ENCODE peak calls at places on chromosomes 12 and 14, in seven cellular contexts. One of them, this sample, is unnamed.

GRCh38 chr14:102039157-102039556 is 47.7 kb downstream of the HSP90AA1 start:
- DNase-seq in heart right ventricle: no peak
- DNase-seq in H9: no peak
- DNase-seq in sigmoid colon: no peak
- DNase-seq in fibroblast of lung: no peak
- DNase-seq in GM12878: no peak
- DNase-seq in IMR-90: no peak
- DNase-seq in this sample: no peak

GRCh38 chr14:69312608-69313007 is 52.6 kb downstream of the GALNT16 start:
- DNase-seq in IMR-90: no peak
- DNase-seq in heart right ventricle: no peak
- DNase-seq in fibroblast of lung: no peak
- DNase-seq in sigmoid colon: peak; percentile 41
- DNase-seq in H9: peak; percentile 12
- DNase-seq in GM12878: no peak
- DNase-seq in this sample: no peak

GRCh38 chr12:42587564-42588307 is 1.8 kb downstream of the PRICKLE1 start:
- DNase-seq in GM12878: no peak
- DNase-seq in heart right ventricle: no peak
- DNase-seq in H9: no peak
- DNase-seq in fibroblast of lung: no peak
- DNase-seq in sigmoid colon: no peak
- DNase-seq in IMR-90: peak; percentile 16
- DNase-seq in this sample: no peak

GRCh38 chr12:22539055-22539454 is 5.3 kb downstream of the C2CD5 start:
- DNase-seq in sigmoid colon: no peak
- DNase-seq in H9: no peak
- DNase-seq in IMR-90: no peak
- DNase-seq in fibroblast of lung: no peak
- DNase-seq in heart right ventricle: no peak
- DNase-seq in GM12878: no peak
- DNase-seq in this sample: no peak

GRCh38 chr12:10130042-10130441 is at the start of gene CLEC7A:
- DNase-seq in IMR-90: no peak
- DNase-seq in fibroblast of lung: no peak
- DNase-seq in GM12878: peak; percentile 73
- DNase-seq in heart right ventricle: no peak
- DNase-seq in H9: no peak
- DNase-seq in sigmoid colon: no peak
- DNase-seq in this sample: no peak

GRCh38 chr12:125145196-125145595 is 80.0 kb downstream of the AACS start:
- DNase-seq in GM12878: no peak
- DNase-seq in fibroblast of lung: no peak
- DNase-seq in H9: no peak
- DNase-seq in sigmoid colon: no peak
- DNase-seq in IMR-90: no peak
- DNase-seq in heart right ventricle: no peak
- DNase-seq in this sample: no peak

GRCh38 chr14:34780646-34781045 is 66.3 kb upstream of the CFL2 start:
- DNase-seq in H9: no peak
- DNase-seq in fibroblast of lung: no peak
- DNase-seq in sigmoid colon: no peak
- DNase-seq in IMR-90: no peak
- DNase-seq in heart right ventricle: no peak
- DNase-seq in GM12878: no peak
- DNase-seq in this sample: no peak

GRCh38 chr14:75044760-75045159 is 6.5 kb downstream of the MLH3 start:
- DNase-seq in sigmoid colon: no peak
- DNase-seq in H9: no peak
- DNase-seq in fibroblast of lung: no peak
- DNase-seq in GM12878: no peak
- DNase-seq in IMR-90: peak; percentile 43
- DNase-seq in heart right ventricle: no peak
- DNase-seq in this sample: no peak

GRCh38 chr12:7212678-7213077 is 23.2 kb downstream of the PEX5 start:
- DNase-seq in H9: no peak
- DNase-seq in fibroblast of lung: no peak
- DNase-seq in IMR-90: no peak
- DNase-seq in GM12878: no peak
- DNase-seq in sigmoid colon: no peak
- DNase-seq in heart right ventricle: no peak
- DNase-seq in this sample: no peak

GRCh38 chr12:2363836-2364565 is 311.2 kb downstream of the CACNA1C start:
- DNase-seq in heart right ventricle: no peak
- DNase-seq in H9: no peak
- DNase-seq in IMR-90: no peak
- DNase-seq in GM12878: no peak
- DNase-seq in sigmoid colon: peak; percentile 62
- DNase-seq in fibroblast of lung: no peak
- DNase-seq in this sample: peak; percentile 52

GRCh38 chr12:107079172-107080011 is 14.0 kb downstream of the CRY1 start:
- DNase-seq in fibroblast of lung: peak; percentile 58
- DNase-seq in sigmoid colon: no peak
- DNase-seq in GM12878: no peak
- DNase-seq in IMR-90: peak; percentile 61
- DNase-seq in H9: no peak
- DNase-seq in heart right ventricle: no peak
- DNase-seq in this sample: no peak

GRCh38 chr14:64734990-64735389 is 30.8 kb downstream of the PLEKHG3 start:
- DNase-seq in H9: no peak
- DNase-seq in IMR-90: no peak
- DNase-seq in fibroblast of lung: no peak
- DNase-seq in heart right ventricle: no peak
- DNase-seq in sigmoid colon: no peak
- DNase-seq in GM12878: no peak
- DNase-seq in this sample: no peak

GRCh38 chr14:72565917-72566316 is 328.0 kb downstream of the DPF3 start:
- DNase-seq in GM12878: no peak
- DNase-seq in IMR-90: no peak
- DNase-seq in fibroblast of lung: no peak
- DNase-seq in heart right ventricle: no peak
- DNase-seq in H9: no peak
- DNase-seq in sigmoid colon: peak; percentile 22
- DNase-seq in this sample: no peak

GRCh38 chr12:120369476-120370342 is 745 bp upstream of the MSI1 start:
- DNase-seq in sigmoid colon: no peak
- DNase-seq in heart right ventricle: no peak
- DNase-seq in H9: peak; percentile 57
- DNase-seq in fibroblast of lung: no peak
- DNase-seq in IMR-90: no peak
- DNase-seq in GM12878: no peak
- DNase-seq in this sample: no peak

GRCh38 chr12:120367252-120367923 is 1.6 kb downstream of the MSI1 start:
- DNase-seq in sigmoid colon: no peak
- DNase-seq in H9: peak; percentile 77
- DNase-seq in IMR-90: no peak
- DNase-seq in heart right ventricle: no peak
- DNase-seq in GM12878: no peak
- DNase-seq in fibroblast of lung: peak; percentile 16
- DNase-seq in this sample: no peak

GRCh38 chr12:120366884-120367251 is 2.1 kb downstream of the MSI1 start:
- DNase-seq in fibroblast of lung: no peak
- DNase-seq in GM12878: no peak
- DNase-seq in IMR-90: no peak
- DNase-seq in heart right ventricle: no peak
- DNase-seq in H9: peak; percentile 46
- DNase-seq in sigmoid colon: no peak
- DNase-seq in this sample: no peak

GRCh38 chr12:120368789-120369475 is at the start of gene MSI1:
- DNase-seq in sigmoid colon: no peak
- DNase-seq in heart right ventricle: no peak
- DNase-seq in IMR-90: no peak
- DNase-seq in H9: no peak
- DNase-seq in fibroblast of lung: no peak
- DNase-seq in GM12878: no peak
- DNase-seq in this sample: no peak

GRCh38 chr12:120367924-120368788 is 808 bp downstream of the MSI1 start:
- DNase-seq in fibroblast of lung: peak; percentile 20
- DNase-seq in H9: peak; percentile 62
- DNase-seq in sigmoid colon: no peak
- DNase-seq in heart right ventricle: peak; percentile 36
- DNase-seq in IMR-90: no peak
- DNase-seq in GM12878: no peak
- DNase-seq in this sample: no peak
- H3K4me1 ChIP-seq in fibroblast of lung: no peaks in the 10 kb centered on the region
- H3K4me1 ChIP-seq in H9: peaks cover 15% of the 10 kb centered on the region
- H3K4me1 ChIP-seq in sigmoid colon: peaks cover 21% of the 10 kb centered on the region
- H3K4me1 ChIP-seq in heart right ventricle: peaks cover 17% of the 10 kb centered on the region
- H3K4me1 ChIP-seq in IMR-90: no peaks in the 10 kb centered on the region
- H3K4me1 ChIP-seq in GM12878: no peaks in the 10 kb centered on the region
- H3K4me1 ChIP-seq in this sample: peaks cover 14% of the 10 kb centered on the region

DNA sequence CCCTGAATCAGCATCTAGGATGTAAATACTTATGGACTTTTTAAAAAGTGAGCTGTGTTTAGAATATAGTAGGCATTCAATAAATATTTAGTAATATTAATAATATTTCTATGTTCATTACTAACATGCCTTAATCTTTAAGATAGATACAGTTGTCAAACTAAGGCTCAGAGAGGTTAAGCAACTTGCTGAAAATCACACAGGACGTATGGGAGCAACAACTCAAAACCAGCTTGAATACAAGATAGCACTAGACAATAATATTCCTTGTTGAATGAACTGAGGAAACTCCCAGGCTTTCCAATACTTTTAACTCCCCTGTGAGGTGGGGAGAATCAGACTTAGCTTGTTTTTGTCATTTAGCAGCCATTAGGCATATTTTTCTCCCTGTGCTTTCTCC is 45.3 kb downstream of the LLPH start:
- DNase-seq in fibroblast of lung: no peak
- DNase-seq in heart right ventricle: no peak
- DNase-seq in GM12878: no peak
- DNase-seq in sigmoid colon: no peak
- DNase-seq in H9: no peak
- DNase-seq in IMR-90: no peak
- DNase-seq in this sample: no peak
- TF ChIP-seq CTCF in fibroblast of lung: no peak
- TF ChIP-seq CTCF in heart right ventricle: no peak
- TF ChIP-seq CTCF in GM12878: no peak
- TF ChIP-seq CTCF in sigmoid colon: no peak
- TF ChIP-seq CTCF in H9: no peak
- TF ChIP-seq CTCF in IMR-90: no peak
- TF ChIP-seq CTCF in this sample: no peak

GRCh38 chr14:56145965-56146364 is 27.8 kb downstream of the PELI2 start:
- DNase-seq in fibroblast of lung: peak; percentile 85
- DNase-seq in IMR-90: peak; percentile 89
- DNase-seq in heart right ventricle: no peak
- DNase-seq in GM12878: no peak
- DNase-seq in sigmoid colon: no peak
- DNase-seq in H9: no peak
- DNase-seq in this sample: no peak
- H3K4me1 ChIP-seq in fibroblast of lung: peaks cover 2% of the 10 kb centered on the region
- H3K4me1 ChIP-seq in IMR-90: peaks cover 14% of the 10 kb centered on the region
- H3K4me1 ChIP-seq in heart right ventricle: peaks cover 36% of the 10 kb centered on the region
- H3K4me1 ChIP-seq in GM12878: no peaks in the 10 kb centered on the region
- H3K4me1 ChIP-seq in sigmoid colon: peaks cover 69% of the 10 kb centered on the region
- H3K4me1 ChIP-seq in H9: peaks cover 7% of the 10 kb centered on the region
- H3K4me1 ChIP-seq in this sample: no peaks in the 10 kb centered on the region

DNA sequence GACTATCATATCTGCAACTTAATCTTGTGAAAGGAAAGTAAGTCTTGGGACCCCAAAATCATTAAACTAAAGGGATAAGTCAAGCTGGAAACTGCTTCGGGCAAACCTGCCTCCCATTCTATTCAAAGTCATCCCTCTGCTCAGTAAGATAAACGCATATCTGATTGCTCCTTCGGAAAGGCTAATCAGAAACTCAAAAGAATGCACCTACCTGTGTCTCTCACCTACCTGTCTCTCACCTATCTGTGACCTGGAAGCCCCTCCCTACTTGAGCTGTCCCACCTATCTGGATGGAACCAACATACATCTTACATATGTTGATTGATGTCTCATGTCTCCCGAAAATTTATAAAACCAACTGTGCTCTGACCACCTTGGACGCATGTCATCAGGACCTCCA is 19.9 kb downstream of the SEC23A start:
- DNase-seq in heart right ventricle: no peak
- DNase-seq in H9: no peak
- DNase-seq in GM12878: no peak
- DNase-seq in sigmoid colon: no peak
- DNase-seq in IMR-90: no peak
- DNase-seq in fibroblast of lung: no peak
- DNase-seq in this sample: no peak
- TF ChIP-seq CTCF in heart right ventricle: no peak
- TF ChIP-seq CTCF in H9: no peak
- TF ChIP-seq CTCF in GM12878: no peak
- TF ChIP-seq CTCF in sigmoid colon: no peak
- TF ChIP-seq CTCF in IMR-90: no peak
- TF ChIP-seq CTCF in fibroblast of lung: no peak
- TF ChIP-seq CTCF in this sample: no peak

DNA sequence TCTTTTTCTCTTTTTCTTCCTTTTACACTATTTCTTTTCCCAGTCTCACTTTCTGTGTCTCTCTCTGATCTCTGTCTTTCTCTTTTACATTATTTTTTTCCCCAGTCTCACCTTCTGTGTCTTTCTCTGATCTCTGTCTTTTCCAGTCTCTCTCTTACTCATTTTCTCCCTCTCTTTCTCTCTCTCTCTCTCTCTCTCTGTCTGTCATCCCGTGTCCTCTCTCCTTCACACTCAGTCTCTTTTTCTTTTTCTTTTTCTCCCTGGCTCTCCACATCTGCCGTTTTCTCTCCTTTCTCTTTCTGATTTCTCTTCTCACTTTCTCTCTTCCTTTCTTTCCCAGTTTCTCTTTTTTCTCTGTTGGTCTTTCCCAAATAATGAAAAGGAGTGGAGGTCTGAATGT is 22.3 kb downstream of the DHRS4L2 start:
- DNase-seq in IMR-90: no peak
- DNase-seq in sigmoid colon: no peak
- DNase-seq in GM12878: no peak
- DNase-seq in H9: no peak
- DNase-seq in heart right ventricle: no peak
- DNase-seq in fibroblast of lung: no peak
- DNase-seq in this sample: no peak
- H3K4me1 ChIP-seq in IMR-90: peaks cover 2% of the 10 kb centered on the region
- H3K4me1 ChIP-seq in sigmoid colon: peaks cover 4% of the 10 kb centered on the region
- H3K4me1 ChIP-seq in GM12878: no peaks in the 10 kb centered on the region
- H3K4me1 ChIP-seq in H9: no peaks in the 10 kb centered on the region
- H3K4me1 ChIP-seq in heart right ventricle: peaks cover 3% of the 10 kb centered on the region
- H3K4me1 ChIP-seq in fibroblast of lung: no peaks in the 10 kb centered on the region
- H3K4me1 ChIP-seq in this sample: no peaks in the 10 kb centered on the region

GRCh38 chr14:55749946-55750345 is 169.9 kb downstream of the KTN1 start:
- DNase-seq in H9: no peak
- DNase-seq in fibroblast of lung: no peak
- DNase-seq in heart right ventricle: no peak
- DNase-seq in IMR-90: no peak
- DNase-seq in sigmoid colon: no peak
- DNase-seq in GM12878: no peak
- DNase-seq in this sample: no peak
- TF ChIP-seq CTCF in H9: peak; percentile 16
- TF ChIP-seq CTCF in fibroblast of lung: no peak
- TF ChIP-seq CTCF in heart right ventricle: no peak
- TF ChIP-seq CTCF in IMR-90: no peak
- TF ChIP-seq CTCF in sigmoid colon: no peak
- TF ChIP-seq CTCF in GM12878: no peak
- TF ChIP-seq CTCF in this sample: no peak